ENCODE peak calls at places on chromosomes 13 and 19, in ten cellular contexts. One of them, this sample, is unnamed.

GRCh38 chr13:93635687-93636086 is 409.1 kb downstream of the GPC6 start:
- DNase-seq in hypothalamus: no peak
- DNase-seq in neural progenitor cell: no peak
- DNase-seq in COR-L47: no peak
- DNase-seq in left cardiac atrium: no peak
- DNase-seq in NT2/D1: no peak
- DNase-seq in GM03348: peak
- DNase-seq in NCI-H774: no peak
- DNase-seq in T-helper 17 cell: no peak
- DNase-seq in stimulated activated CD4-positive, alpha-beta T cell treated with anti-CD3 and anti-CD28 coated beads, Interleukin-1b, Interleukin-23, amount 100 ng/mL, for 24 hours: no peak
- DNase-seq in this sample: no peak

GRCh38 chr19:56403261-56403660 is 871 bp upstream of the ZNF583 start:
- DNase-seq in hypothalamus: no peak
- DNase-seq in neural progenitor cell: peak
- DNase-seq in COR-L47: no peak
- DNase-seq in left cardiac atrium: no peak
- DNase-seq in NT2/D1: no peak
- DNase-seq in GM03348: no peak
- DNase-seq in NCI-H774: no peak
- DNase-seq in T-helper 17 cell: no peak
- DNase-seq in stimulated activated CD4-positive, alpha-beta T cell treated with anti-CD3 and anti-CD28 coated beads, Interleukin-1b, Interleukin-23, amount 100 ng/mL, for 24 hours: no peak
- DNase-seq in this sample: no peak

GRCh38 chr19:6030214-6030507 is 52.2 kb upstream of the RANBP3 start:
- DNase-seq in hypothalamus: no peak
- DNase-seq in neural progenitor cell: no peak
- DNase-seq in COR-L47: no peak
- DNase-seq in left cardiac atrium: no peak
- DNase-seq in NT2/D1: no peak
- DNase-seq in GM03348: peak
- DNase-seq in NCI-H774: no peak
- DNase-seq in T-helper 17 cell: no peak
- DNase-seq in stimulated activated CD4-positive, alpha-beta T cell treated with anti-CD3 and anti-CD28 coated beads, Interleukin-1b, Interleukin-23, amount 100 ng/mL, for 24 hours: no peak
- DNase-seq in this sample: no peak

GRCh38 chr19:10142701-10143375 is 23.1 kb upstream of the EIF3G start:
- DNase-seq in hypothalamus: no peak
- DNase-seq in neural progenitor cell: no peak
- DNase-seq in COR-L47: no peak
- DNase-seq in left cardiac atrium: no peak
- DNase-seq in NT2/D1: no peak
- DNase-seq in GM03348: no peak
- DNase-seq in NCI-H774: no peak
- DNase-seq in T-helper 17 cell: peak
- DNase-seq in stimulated activated CD4-positive, alpha-beta T cell treated with anti-CD3 and anti-CD28 coated beads, Interleukin-1b, Interleukin-23, amount 100 ng/mL, for 24 hours: no peak
- DNase-seq in this sample: no peak

GRCh38 chr13:61768175-61768574 is 352.5 kb upstream of the PCDH20 start:
- DNase-seq in hypothalamus: no peak
- DNase-seq in neural progenitor cell: no peak
- DNase-seq in COR-L47: no peak
- DNase-seq in left cardiac atrium: no peak
- DNase-seq in NT2/D1: no peak
- DNase-seq in GM03348: no peak
- DNase-seq in NCI-H774: no peak
- DNase-seq in T-helper 17 cell: no peak
- DNase-seq in stimulated activated CD4-positive, alpha-beta T cell treated with anti-CD3 and anti-CD28 coated beads, Interleukin-1b, Interleukin-23, amount 100 ng/mL, for 24 hours: no peak
- DNase-seq in this sample: no peak

GRCh38 chr19:31963741-31964140 is 381.7 kb upstream of the ZNF507 start:
- DNase-seq in hypothalamus: no peak
- DNase-seq in neural progenitor cell: no peak
- DNase-seq in COR-L47: no peak
- DNase-seq in left cardiac atrium: no peak
- DNase-seq in NT2/D1: no peak
- DNase-seq in GM03348: no peak
- DNase-seq in NCI-H774: no peak
- DNase-seq in T-helper 17 cell: no peak
- DNase-seq in stimulated activated CD4-positive, alpha-beta T cell treated with anti-CD3 and anti-CD28 coated beads, Interleukin-1b, Interleukin-23, amount 100 ng/mL, for 24 hours: no peak
- DNase-seq in this sample: no peak

GRCh38 chr13:113722921-113723320 is 36.1 kb upstream of the TMEM255B start:
- DNase-seq in hypothalamus: no peak
- DNase-seq in neural progenitor cell: no peak
- DNase-seq in COR-L47: no peak
- DNase-seq in left cardiac atrium: no peak
- DNase-seq in NT2/D1: no peak
- DNase-seq in GM03348: no peak
- DNase-seq in NCI-H774: no peak
- DNase-seq in T-helper 17 cell: no peak
- DNase-seq in stimulated activated CD4-positive, alpha-beta T cell treated with anti-CD3 and anti-CD28 coated beads, Interleukin-1b, Interleukin-23, amount 100 ng/mL, for 24 hours: no peak
- DNase-seq in this sample: no peak

GRCh38 chr13:92317066-92317465 is 909.5 kb upstream of the GPC6 start:
- DNase-seq in hypothalamus: no peak
- DNase-seq in neural progenitor cell: no peak
- DNase-seq in COR-L47: no peak
- DNase-seq in left cardiac atrium: no peak
- DNase-seq in NT2/D1: no peak
- DNase-seq in GM03348: no peak
- DNase-seq in NCI-H774: no peak
- DNase-seq in T-helper 17 cell: no peak
- DNase-seq in stimulated activated CD4-positive, alpha-beta T cell treated with anti-CD3 and anti-CD28 coated beads, Interleukin-1b, Interleukin-23, amount 100 ng/mL, for 24 hours: no peak
- DNase-seq in this sample: no peak

GRCh38 chr13:53379485-53379884 is 350.9 kb downstream of the OLFM4 start:
- DNase-seq in hypothalamus: no peak
- DNase-seq in neural progenitor cell: no peak
- DNase-seq in COR-L47: no peak
- DNase-seq in left cardiac atrium: no peak
- DNase-seq in NT2/D1: no peak
- DNase-seq in GM03348: no peak
- DNase-seq in NCI-H774: no peak
- DNase-seq in T-helper 17 cell: no peak
- DNase-seq in stimulated activated CD4-positive, alpha-beta T cell treated with anti-CD3 and anti-CD28 coated beads, Interleukin-1b, Interleukin-23, amount 100 ng/mL, for 24 hours: no peak
- DNase-seq in this sample: no peak

GRCh38 chr13:86758116-86758515 is 913.1 kb upstream of the SLITRK5 start:
- DNase-seq in hypothalamus: no peak
- DNase-seq in neural progenitor cell: no peak
- DNase-seq in COR-L47: no peak
- DNase-seq in left cardiac atrium: no peak
- DNase-seq in NT2/D1: no peak
- DNase-seq in GM03348: no peak
- DNase-seq in NCI-H774: no peak
- DNase-seq in T-helper 17 cell: no peak
- DNase-seq in stimulated activated CD4-positive, alpha-beta T cell treated with anti-CD3 and anti-CD28 coated beads, Interleukin-1b, Interleukin-23, amount 100 ng/mL, for 24 hours: no peak
- DNase-seq in this sample: no peak

GRCh38 chr13:89910166-89910565 is 1437.3 kb upstream of the MIR17HG start:
- DNase-seq in hypothalamus: no peak
- DNase-seq in neural progenitor cell: no peak
- DNase-seq in COR-L47: no peak
- DNase-seq in left cardiac atrium: no peak
- DNase-seq in NT2/D1: no peak
- DNase-seq in GM03348: no peak
- DNase-seq in NCI-H774: no peak
- DNase-seq in T-helper 17 cell: no peak
- DNase-seq in stimulated activated CD4-positive, alpha-beta T cell treated with anti-CD3 and anti-CD28 coated beads, Interleukin-1b, Interleukin-23, amount 100 ng/mL, for 24 hours: no peak
- DNase-seq in this sample: no peak

GRCh38 chr13:105643966-105644365 is 891.5 kb downstream of the EFNB2 start:
- DNase-seq in hypothalamus: no peak
- DNase-seq in neural progenitor cell: no peak
- DNase-seq in COR-L47: no peak
- DNase-seq in left cardiac atrium: no peak
- DNase-seq in NT2/D1: no peak
- DNase-seq in GM03348: no peak
- DNase-seq in NCI-H774: no peak
- DNase-seq in T-helper 17 cell: no peak
- DNase-seq in stimulated activated CD4-positive, alpha-beta T cell treated with anti-CD3 and anti-CD28 coated beads, Interleukin-1b, Interleukin-23, amount 100 ng/mL, for 24 hours: no peak
- DNase-seq in this sample: no peak

GRCh38 chr19:15419413-15420025 is 731 bp upstream of the AKAP8L start:
- DNase-seq in hypothalamus: no peak
- DNase-seq in neural progenitor cell: no peak
- DNase-seq in COR-L47: no peak
- DNase-seq in left cardiac atrium: no peak
- DNase-seq in NT2/D1: no peak
- DNase-seq in GM03348: peak
- DNase-seq in NCI-H774: no peak
- DNase-seq in T-helper 17 cell: no peak
- DNase-seq in stimulated activated CD4-positive, alpha-beta T cell treated with anti-CD3 and anti-CD28 coated beads, Interleukin-1b, Interleukin-23, amount 100 ng/mL, for 24 hours: no peak
- DNase-seq in this sample: no peak

GRCh38 chr13:98279473-98280175 is 102.6 kb upstream of the RNF113B start:
- DNase-seq in hypothalamus: no peak
- DNase-seq in neural progenitor cell: no peak
- DNase-seq in COR-L47: no peak
- DNase-seq in left cardiac atrium: no peak
- DNase-seq in NT2/D1: no peak
- DNase-seq in GM03348: no peak
- DNase-seq in NCI-H774: peak
- DNase-seq in T-helper 17 cell: no peak
- DNase-seq in stimulated activated CD4-positive, alpha-beta T cell treated with anti-CD3 and anti-CD28 coated beads, Interleukin-1b, Interleukin-23, amount 100 ng/mL, for 24 hours: no peak
- DNase-seq in this sample: no peak